ENCODE peak calls at places on chromosomes 6 and 20, in ten cellular contexts. H is posterior cingulate gyrus; O is activated CD4-positive, alpha-beta T cell treated with anti-CD3 and anti-CD28 coated beads for 24 hours; B is Kasumi-1; S is upper lobe of right lung; E is RCC 7860; L is HFFc6; T is GM04503; D is endothelial cell; J is heart left ventricle. G is an unnamed sample.

GRCh38 chr6:56024931-56025330 is 149.5 kb upstream of the BMP5 start:
- DNase-seq in H (no peak), O (no peak), B (no peak), S (no peak), E (no peak), L (no peak), T (no peak), D (no peak), J (no peak), G (no peak)

GRCh38 chr20:48735112-48735511 is 92.7 kb downstream of the PREX1 start:
- DNase-seq in H (no peak), O (no peak), B (peak), S (no peak), E (no peak), L (no peak), T (no peak), D (no peak), J (no peak), G (no peak)

GRCh38 chr6:46677314-46677654 is 10.4 kb upstream of the TDRD6 start:
- DNase-seq in H (no peak), O (no peak), B (peak), S (no peak), E (no peak), L (no peak), T (no peak), D (no peak), J (no peak), G (no peak)

GRCh38 chr6:49662231-49662876 is 25.7 kb upstream of the RHAG start:
- DNase-seq in H (no peak), O (no peak), B (no peak), S (no peak), E (no peak), L (no peak), T (no peak), D (no peak), J (no peak), G (no peak)

GRCh38 chr20:5592823-5593761 is 157.1 kb upstream of the SHLD1 start:
- DNase-seq in H (no peak), O (no peak), B (no peak), S (no peak), E (no peak), L (no peak), T (no peak), D (no peak), J (no peak), G (no peak)

GRCh38 chr6:134840086-134840485 is 109.8 kb downstream of the ALDH8A1 start:
- DNase-seq in H (no peak), O (no peak), B (no peak), S (no peak), E (no peak), L (no peak), T (no peak), D (no peak), J (no peak), G (no peak)

GRCh38 chr6:3697609-3698008 is 53.9 kb downstream of the PXDC1 start:
- DNase-seq in H (no peak), O (no peak), B (no peak), S (no peak), E (peak), L (peak), T (peak), D (no peak), J (no peak), G (no peak)

GRCh38 chr6:116111552-116112528 is 11.2 kb downstream of the NT5DC1 start:
- DNase-seq in H (no peak), O (no peak), B (peak), S (no peak), E (peak), L (peak), T (no peak), D (peak), J (no peak), G (no peak)

GRCh38 chr20:54128175-54128574 is 45.6 kb downstream of the CYP24A1 start:
- DNase-seq in H (no peak), O (no peak), B (no peak), S (no peak), E (no peak), L (no peak), T (no peak), D (no peak), J (no peak), G (no peak)

GRCh38 chr6:1798303-1798964 is 188.7 kb downstream of the FOXC1 start:
- DNase-seq in H (no peak), O (no peak), B (no peak), S (no peak), E (no peak), L (no peak), T (no peak), D (no peak), J (no peak), G (no peak)

GRCh38 chr6:113019176-113019575 is 672.0 kb downstream of the RFPL4B start:
- DNase-seq in H (no peak), O (no peak), B (no peak), S (no peak), E (no peak), L (no peak), T (no peak), D (no peak), J (no peak), G (no peak)

GRCh38 chr6:132887204-132887603 is 72.8 kb downstream of the RPS12 start:
- DNase-seq in H (no peak), O (no peak), B (no peak), S (no peak), E (no peak), L (no peak), T (no peak), D (no peak), J (no peak), G (no peak)

GRCh38 chr6:35568967-35569606 is 56.4 kb upstream of the TULP1 start:
- DNase-seq in H (no peak), O (peak), B (peak), S (peak), E (no peak), L (no peak), T (no peak), D (peak), J (peak), G (no peak)

GRCh38 chr6:149060300-149060984 is 257.1 kb upstream of the TAB2 start:
- DNase-seq in H (no peak), O (peak), B (peak), S (no peak), E (no peak), L (no peak), T (no peak), D (no peak), J (peak), G (no peak)

GRCh38 chr6:19610260-19610659 is 226.9 kb upstream of the ID4 start:
- DNase-seq in H (no peak), O (no peak), B (no peak), S (no peak), E (no peak), L (no peak), T (no peak), D (no peak), J (no peak), G (no peak)

GRCh38 chr6:107488875-107489635 is 862 bp upstream of the SOBP start:
- DNase-seq in H (peak), O (no peak), B (no peak), S (peak), E (no peak), L (no peak), T (no peak), D (peak), J (peak), G (no peak)

GRCh38 chr6:23446394-23447001 is 679.5 kb upstream of the NRSN1 start:
- DNase-seq in H (no peak), O (no peak), B (peak), S (no peak), E (peak), L (no peak), T (no peak), D (peak), J (no peak), G (peak)

GRCh38 chr6:145244712-145245111 is 490.6 kb downstream of the EPM2A start:
- DNase-seq in H (no peak), O (no peak), B (no peak), S (no peak), E (no peak), L (no peak), T (no peak), D (no peak), J (no peak), G (no peak)

GRCh38 chr6:137874204-137875001 is 7.3 kb downstream of the TNFAIP3 start:
- DNase-seq in H (no peak), O (no peak), B (no peak), S (no peak), E (peak), L (no peak), T (no peak), D (no peak), J (no peak), G (no peak)

GRCh38 chr20:39049684-39050554 is 87.8 kb downstream of the DHX35 start:
- DNase-seq in H (peak), O (peak), B (peak), S (peak), E (peak), L (peak), T (no peak), D (peak), J (peak), G (peak)

GRCh38 chr6:149335924-149336323 is 18.4 kb downstream of the TAB2 start:
- DNase-seq in H (no peak), O (peak), B (no peak), S (no peak), E (peak), L (peak), T (peak), D (no peak), J (no peak), G (no peak)

GRCh38 chr6:119040229-119040628 is 38.2 kb downstream of the FAM184A start:
- DNase-seq in H (no peak), O (no peak), B (no peak), S (peak), E (no peak), L (no peak), T (no peak), D (no peak), J (no peak), G (no peak)

GRCh38 chr6:167116109-167116837 is 6.6 kb upstream of the CCR6 start:
- DNase-seq in H (no peak), O (no peak), B (no peak), S (no peak), E (no peak), L (no peak), T (no peak), D (no peak), J (no peak), G (no peak)

GRCh38 chr20:13412806-13413445 is 191.9 kb downstream of the ISM1 start:
- DNase-seq in H (no peak), O (no peak), B (no peak), S (no peak), E (no peak), L (no peak), T (no peak), D (no peak), J (no peak), G (no peak)

GRCh38 chr20:37932919-37933318 is 30.0 kb downstream of the VSTM2L start:
- DNase-seq in H (peak), O (no peak), B (no peak), S (no peak), E (no peak), L (no peak), T (no peak), D (no peak), J (no peak), G (no peak)

GRCh38 chr6:33880746-33881145 is 76.9 kb upstream of the MLN start:
- DNase-seq in H (no peak), O (no peak), B (no peak), S (no peak), E (no peak), L (no peak), T (no peak), D (no peak), J (no peak), G (no peak)

GRCh38 chr6:30682181-30683117 is 4.0 kb downstream of the PPP1R18 start:
- DNase-seq in H (peak), O (peak), B (peak), S (peak), E (peak), L (peak), T (peak), D (peak), J (peak), G (no peak)

GRCh38 chr20:3811421-3812258 is 8.7 kb upstream of the AP5S1 start:
- DNase-seq in H (peak), O (peak), B (peak), S (peak), E (peak), L (peak), T (peak), D (no peak), J (peak), G (peak)